ENCODE peak calls at places on chromosomes 1 and 21, in seven cellular contexts. X, A, T, P, F, B and V are unnamed samples.
A peak's percentile ranks its signal among the peaks of the same experiment; 100 is the strongest.

GRCh38 chr1:204705493-204705811 is 19.9 kb upstream of the LRRN2 start:
- DNase-seq in X (no peak), A (no peak), T (no peak), P (no peak), F (no peak), B (no peak), V (no peak)

GRCh38 chr1:192104852-192105251 is 53.4 kb upstream of the RGS18 start:
- DNase-seq in X (no peak), A (no peak), T (peak; percentile 52), P (no peak), F (no peak), B (peak; percentile 0), V (peak; percentile 66)

GRCh38 chr1:3169621-3170356 is 100.8 kb downstream of the PRDM16 start:
- DNase-seq in X (no peak), A (no peak), T (no peak), P (no peak), F (no peak), B (no peak), V (no peak)

GRCh38 chr1:115332813-115333608 is 5.0 kb downstream of the NGF start:
- DNase-seq in X (peak; percentile 5), A (no peak), T (peak; percentile 98), P (no peak), F (no peak), B (peak; percentile 93), V (peak; percentile 80)

GRCh38 chr1:207315435-207315834 is 6.0 kb upstream of the CD55 start:
- DNase-seq in X (no peak), A (no peak), T (no peak), P (no peak), F (no peak), B (no peak), V (no peak)

GRCh38 chr21:34544032-34544496 is 32.1 kb upstream of the KCNE1 start:
- DNase-seq in X (peak; percentile 85), A (peak; percentile 69), T (peak; percentile 68), P (peak; percentile 94), F (peak; percentile 86), B (peak; percentile 75), V (peak; percentile 87)

GRCh38 chr1:92792340-92792782 is 7.5 kb upstream of the EVI5 start:
- DNase-seq in X (no peak), A (no peak), T (no peak), P (no peak), F (no peak), B (no peak), V (no peak)

GRCh38 chr1:65491472-65491871 is 71.0 kb downstream of the LEPR start:
- DNase-seq in X (no peak), A (no peak), T (no peak), P (no peak), F (no peak), B (no peak), V (no peak)

GRCh38 chr1:29653034-29653810 is 416.9 kb downstream of the PTPRU start:
- DNase-seq in X (no peak), A (peak; percentile 12), T (no peak), P (no peak), F (no peak), B (no peak), V (no peak)

GRCh38 chr1:93774707-93775106 is 93.1 kb upstream of the BCAR3 start:
- DNase-seq in X (no peak), A (no peak), T (peak; percentile 65), P (no peak), F (no peak), B (no peak), V (no peak)

GRCh38 chr1:19465123-19465522 is 20.2 kb downstream of the CAPZB start:
- DNase-seq in X (no peak), A (no peak), T (peak; percentile 64), P (no peak), F (no peak), B (peak; percentile 94), V (peak; percentile 81)

GRCh38 chr1:89866568-89866967 is 45.7 kb downstream of the LRRC8D start:
- DNase-seq in X (no peak), A (no peak), T (no peak), P (no peak), F (no peak), B (no peak), V (no peak)

GRCh38 chr1:61247051-61247854 is 164.9 kb downstream of the NFIA start:
- DNase-seq in X (no peak), A (no peak), T (no peak), P (no peak), F (no peak), B (no peak), V (no peak)

GRCh38 chr1:206979379-206980043 is 9.3 kb upstream of the FCAMR start:
- DNase-seq in X (no peak), A (no peak), T (peak; percentile 33), P (peak; percentile 47), F (no peak), B (peak; percentile 40), V (peak; percentile 44)

GRCh38 chr1:115105836-115106235 is 16.5 kb upstream of the TSPAN2 start:
- DNase-seq in X (no peak), A (no peak), T (no peak), P (no peak), F (no peak), B (no peak), V (no peak)

GRCh38 chr1:228281631-228282328 is 73.9 kb downstream of the OBSCN start:
- DNase-seq in X (no peak), A (peak; percentile 35), T (no peak), P (no peak), F (no peak), B (no peak), V (no peak)

DNA sequence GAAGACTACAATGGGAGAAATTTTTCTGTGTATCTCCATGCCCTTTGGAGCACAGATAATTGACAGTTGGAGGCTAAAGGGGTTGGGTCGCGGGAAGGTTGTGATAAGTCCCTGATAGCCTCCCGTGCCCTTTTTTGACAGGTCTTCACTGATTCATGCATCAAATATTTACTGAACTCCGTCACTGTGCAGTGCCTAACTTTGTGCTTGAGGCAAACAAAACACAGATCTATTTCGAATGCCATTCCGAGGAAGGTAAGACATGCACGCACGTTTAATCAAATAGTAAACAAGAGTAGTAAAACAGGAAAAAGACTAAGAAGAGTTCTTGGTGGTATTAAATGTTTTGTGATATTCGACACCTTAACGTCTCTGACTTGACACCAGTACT is 494 bp upstream of the PIP5K1A start:
- DNase-seq in X (no peak), A (no peak), T (no peak), P (peak; percentile 32), F (no peak), B (no peak), V (no peak)
- H3K4me3 ChIP-seq in X (no peak overlapping the region), A (peak overlapping the region; percentile 87), T (peak overlapping the region; percentile 100), P (no peak overlapping the region), F (no peak overlapping the region), B (peak overlapping the region; percentile 100), V (peak overlapping the region; percentile 99)

GRCh38 chr1:225567789-225568188 is 85.1 kb downstream of the ENAH start:
- DNase-seq in X (no peak), A (no peak), T (no peak), P (no peak), F (no peak), B (peak; percentile 18), V (no peak)
- TF ChIP-seq CTCF in X (no peak), A (no peak), T (peak; percentile 6), P (no peak), F (no peak), B (peak; percentile 5), V (no peak)

DNA sequence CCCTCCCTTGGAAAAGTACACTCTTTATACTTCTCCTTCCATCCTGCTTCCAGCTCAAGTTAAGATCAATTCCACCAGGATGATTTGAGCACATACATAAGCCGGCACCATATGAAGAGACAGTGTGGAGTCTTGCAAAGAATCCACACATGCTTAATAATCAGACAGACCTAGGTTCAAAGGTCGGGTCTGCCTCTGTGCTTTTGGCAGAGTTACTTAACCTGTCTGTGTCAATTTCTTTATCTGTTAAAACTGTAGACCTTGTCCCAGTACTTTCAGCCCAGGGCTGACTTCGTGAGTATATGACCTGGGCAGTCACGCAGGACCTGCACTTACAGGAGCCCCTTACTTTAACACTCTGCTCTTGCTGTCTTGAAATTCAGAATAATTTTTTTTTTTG is 30.2 kb upstream of the BECN2 start:
- DNase-seq in X (no peak), A (no peak), T (no peak), P (no peak), F (no peak), B (no peak), V (no peak)
- H3K4me3 ChIP-seq in X (no peak overlapping the region), A (no peak overlapping the region), T (no peak overlapping the region), P (no peak overlapping the region), F (no peak overlapping the region), B (no peak overlapping the region), V (no peak overlapping the region)

GRCh38 chr1:5638582-5638981 is 353.6 kb downstream of the NPHP4 start:
- DNase-seq in X (no peak), A (no peak), T (no peak), P (no peak), F (no peak), B (no peak), V (no peak)

GRCh38 chr1:5644281-5645134 is 347.7 kb downstream of the NPHP4 start:
- DNase-seq in X (no peak), A (no peak), T (no peak), P (no peak), F (no peak), B (no peak), V (no peak)

GRCh38 chr1:5643360-5644090 is 348.7 kb downstream of the NPHP4 start:
- DNase-seq in X (no peak), A (no peak), T (no peak), P (no peak), F (no peak), B (no peak), V (no peak)

GRCh38 chr1:5639323-5639722 is 352.9 kb downstream of the NPHP4 start:
- DNase-seq in X (no peak), A (no peak), T (no peak), P (no peak), F (no peak), B (no peak), V (no peak)

GRCh38 chr1:5640845-5641244 is 351.4 kb downstream of the NPHP4 start:
- DNase-seq in X (no peak), A (no peak), T (no peak), P (no peak), F (no peak), B (no peak), V (no peak)
- TF ChIP-seq CTCF in X (no peak), A (no peak), T (no peak), P (no peak), F (no peak), B (no peak), V (no peak)

DNA sequence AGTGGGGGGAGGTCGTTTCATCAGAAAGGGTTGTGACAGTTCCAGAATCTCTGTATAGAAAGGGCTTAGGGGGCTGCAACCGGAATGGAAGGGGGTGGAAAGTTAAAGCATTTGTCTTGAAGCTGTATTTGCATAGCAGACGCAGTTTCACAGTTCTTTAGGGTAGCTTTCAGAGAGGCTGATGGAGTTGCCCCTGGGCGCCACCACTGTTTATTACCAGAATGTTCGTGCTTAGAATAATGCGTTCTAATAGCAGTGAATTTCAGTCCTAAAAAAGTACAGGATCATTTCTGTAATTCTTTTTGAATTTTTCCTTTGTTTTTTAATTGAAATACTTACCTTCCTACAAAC is 1.3 kb downstream of the EXO1 start:
- DNase-seq in X (no peak), A (no peak), T (no peak), P (no peak), F (no peak), B (no peak), V (no peak)
- H3K4me3 ChIP-seq in X (no peak overlapping the region), A (no peak overlapping the region), T (no peak overlapping the region), P (no peak overlapping the region), F (no peak overlapping the region), B (peak overlapping the region; percentile 95), V (peak overlapping the region; percentile 96)